ENCODE peak calls at places on chromosomes 1 and 21, in nine cellular contexts. D is stimulated activated CD8-positive, alpha-beta memory T cell treated with anti-CD3 and anti-CD28 coated beads, Interleukin-15, amount 100 ng/mL, for 24 hours; A is stimulated activated naive CD8-positive, alpha-beta T cell treated with anti-CD3 and anti-CD28 coated beads, Interleukin-15, amount 100 ng/mL, for 72 hours; H is SHP77 treated with DMSO at 0.1 percent for 48 hours; X is HTR-8/SVneo; S is germinal center; P is stimulated activated CD4-positive, alpha-beta T cell treated with anti-CD3 and anti-CD28 coated beads, Interleukin-4, amount 100 ng/mL, for 1 hour; E is sciatic nerve; Z is heart left ventricle. Q is an unnamed sample.

GRCh38 chr1:162856260-162856659 is 4.7 kb downstream of the CCDC190 start:
- DNase-seq in D (no peak), Z (no peak), A (no peak), P (no peak), S (no peak), X (peak; percentile 23), E (no peak), H (no peak), Q (no peak)

GRCh38 chr1:224533517-224533916 is 82.6 kb upstream of the CNIH3 start:
- DNase-seq in A (no peak), E (no peak), Z (no peak), D (no peak), H (no peak), S (no peak), X (no peak), P (no peak), Q (no peak)

GRCh38 chr1:226406401-226406881 is 1.5 kb downstream of the PARP1 start:
- DNase-seq in E (peak; percentile 23), P (no peak), A (no peak), Z (no peak), H (no peak), S (peak; percentile 53), X (peak; percentile 42), D (no peak), Q (no peak)

GRCh38 chr21:44720170-44720569 is 8.8 kb upstream of the TSPEAR start:
- DNase-seq in Z (no peak), S (no peak), E (no peak), P (no peak), A (no peak), H (no peak), D (no peak), X (no peak), Q (no peak)

GRCh38 chr21:17711896-17712295 is 99.2 kb upstream of the BTG3 start:
- DNase-seq in E (no peak), S (no peak), H (no peak), Z (no peak), D (no peak), A (no peak), X (no peak), P (no peak), Q (no peak)

GRCh38 chr1:189175889-189176288 is 1301.8 kb downstream of the BRINP3 start:
- DNase-seq in H (no peak), Z (no peak), P (no peak), S (no peak), X (no peak), A (no peak), D (no peak), E (no peak), Q (no peak)

GRCh38 chr1:23657659-23658275 is 33.8 kb upstream of the RPL11 start:
- DNase-seq in E (peak; percentile 76), S (peak; percentile 69), H (no peak), P (peak; percentile 50), D (no peak), X (peak; percentile 54), Z (no peak), A (peak; percentile 49), Q (peak; percentile 31)

GRCh38 chr1:41791667-41792484 is 126.8 kb downstream of the HIVEP3 start:
- DNase-seq in S (no peak), D (no peak), E (no peak), A (no peak), Z (no peak), P (peak; percentile 30), H (no peak), X (no peak), Q (no peak)

GRCh38 chr1:11158720-11159321 is 30.3 kb upstream of the ANGPTL7 start:
- DNase-seq in P (no peak), X (peak; percentile 59), H (no peak), A (no peak), S (no peak), E (peak; percentile 22), D (no peak), Z (no peak), Q (no peak)

GRCh38 chr1:172870901-172871606 is 179.7 kb downstream of the TNFSF18 start:
- DNase-seq in D (no peak), A (peak; percentile 47), S (no peak), E (no peak), Z (no peak), H (no peak), P (no peak), X (no peak), Q (no peak)

GRCh38 chr21:45130324-45130774 is 56.0 kb downstream of the ADARB1 start:
- DNase-seq in A (no peak), D (no peak), H (no peak), Z (no peak), X (peak; percentile 58), S (no peak), E (peak; percentile 65), P (no peak), Q (no peak)

GRCh38 chr1:186082235-186082937 is 292.7 kb downstream of the TPR start:
- DNase-seq in E (peak; percentile 81), H (peak; percentile 93), S (peak; percentile 42), A (peak; percentile 19), Z (peak; percentile 77), P (no peak), D (no peak), X (no peak), Q (no peak)

GRCh38 chr1:225962440-225962975 is 21.5 kb upstream of the LEFTY2 start:
- DNase-seq in H (no peak), S (peak; percentile 80), P (peak; percentile 66), Z (peak; percentile 44), X (peak; percentile 48), D (peak; percentile 47), A (peak; percentile 70), E (peak; percentile 61), Q (peak; percentile 58)

GRCh38 chr1:182602945-182603645 is 1.1 kb downstream of the RGS16 start:
- DNase-seq in A (no peak), D (no peak), S (peak; percentile 30), E (no peak), H (no peak), P (no peak), Z (no peak), X (no peak), Q (no peak)

GRCh38 chr1:29800522-29800956 is 564.2 kb downstream of the PTPRU start:
- DNase-seq in E (no peak), H (no peak), D (no peak), X (no peak), P (no peak), S (no peak), A (no peak), Z (no peak), Q (no peak)

GRCh38 chr1:25031966-25032667 is 102.0 kb upstream of the RUNX3 start:
- DNase-seq in D (no peak), Z (peak; percentile 52), P (peak; percentile 33), A (peak; percentile 74), X (no peak), H (peak; percentile 81), E (no peak), S (peak; percentile 79), Q (no peak)

GRCh38 chr1:8987881-8988617 is 38.2 kb downstream of the SLC2A7 start:
- DNase-seq in D (peak; percentile 53), X (peak; percentile 60), Z (peak; percentile 51), H (peak; percentile 6), P (peak; percentile 72), E (peak; percentile 86), S (peak; percentile 72), A (peak; percentile 72), Q (peak; percentile 65)

Q was measured in upper lobe of left lung.